ENCODE peak calls at places on chromosomes 2 and 18, in six cellular contexts. R is stimulated activated CD4-positive, alpha-beta T cell treated with anti-CD3 and anti-CD28 coated beads, Interleukin-12 subunit alpha, Interleukin-12 subunit beta, amount 100 ng/mL, for 24 hours; W is activated naive CD4-positive, alpha-beta T cell treated with Interleukin-2 at 50 U/mL for 16 hours; A is upper lobe of right lung; S is glomerular endothelial cell; H is AG08395. J is an unnamed sample.

GRCh38 chr2:159091381-159091780 is 122.9 kb downstream of the TANC1 start:
- DNase-seq in A (no peak), H (peak; percentile 66), W (no peak), R (no peak), S (peak; percentile 77), J (no peak)

GRCh38 chr2:131132729-131133128 is 27.6 kb downstream of the PLEKHB2 start:
- DNase-seq in R (no peak), A (no peak), S (no peak), W (no peak), H (no peak), J (no peak)

GRCh38 chr2:28316546-28317335 is 75.9 kb upstream of the FOSL2 start:
- DNase-seq in W (no peak), R (no peak), A (no peak), H (no peak), S (no peak), J (no peak)

GRCh38 chr2:177467646-177468045 is 75.1 kb downstream of the AGPS start:
- DNase-seq in A (no peak), R (no peak), S (no peak), W (no peak), H (peak; percentile 48), J (no peak)

GRCh38 chr2:231932985-231933915 is 7.1 kb upstream of the NPPC start:
- DNase-seq in R (no peak), S (no peak), H (no peak), A (no peak), W (no peak), J (no peak)

GRCh38 chr18:48540329-48541025 is 1.6 kb downstream of the CTIF start:
- DNase-seq in R (peak; percentile 38), S (no peak), W (peak; percentile 65), A (peak; percentile 86), H (peak; percentile 56), J (peak; percentile 77)

GRCh38 chr2:54524236-54524991 is 68.3 kb downstream of the SPTBN1 start:
- DNase-seq in A (no peak), S (no peak), W (peak; percentile 17), H (peak; percentile 68), R (peak; percentile 13), J (no peak)

GRCh38 chr2:70087703-70088507 is 628 bp downstream of the PCBP1 start:
- DNase-seq in W (peak; percentile 56), R (peak; percentile 46), A (peak; percentile 85), H (peak; percentile 37), S (no peak), J (peak; percentile 62)

GRCh38 chr2:150729495-150729955 is 242.1 kb upstream of the RND3 start:
- DNase-seq in R (no peak), H (no peak), W (no peak), S (no peak), A (no peak), J (no peak)

GRCh38 chr2:67797801-67798535 is 264.8 kb downstream of the C1D start:
- DNase-seq in A (no peak), H (peak; percentile 41), R (no peak), S (no peak), W (no peak), J (no peak)

GRCh38 chr2:19195681-19196080 is 162.7 kb downstream of the OSR1 start:
- DNase-seq in S (no peak), W (no peak), R (no peak), H (no peak), A (no peak), J (no peak)

GRCh38 chr2:89848763-89849162 is 1157.3 kb downstream of the RPIA start:
- DNase-seq in R (no peak), H (peak; percentile 0), W (no peak), A (no peak), S (no peak), J (no peak)

GRCh38 chr2:168550670-168551069 is 94.6 kb downstream of the CERS6 start:
- DNase-seq in A (peak; percentile 64), H (no peak), S (no peak), W (no peak), R (no peak), J (no peak)

GRCh38 chr2:36403675-36404230 is 48.2 kb downstream of the CRIM1 start:
- DNase-seq in A (no peak), S (peak; percentile 71), R (no peak), H (peak; percentile 74), W (no peak), J (no peak)

GRCh38 chr2:95347681-95348608 is 50.8 kb downstream of the KCNIP3 start:
- DNase-seq in H (no peak), S (no peak), W (no peak), R (no peak), A (peak; percentile 60), J (no peak)

GRCh38 chr2:146837857-146838256 is 1007.0 kb upstream of the ACVR2A start:
- DNase-seq in H (no peak), S (no peak), A (no peak), W (no peak), R (no peak), J (no peak)